ENCODE peak calls at places on chromosomes 1 and 21, in eight cellular contexts. V, N, P, O, K, R, J and A are unnamed samples.
A peak's percentile ranks its signal among the peaks of the same experiment; 100 is the strongest.

GRCh38 chr1:236724049-236724448 is 37.8 kb downstream of the ACTN2 start:
- DNase-seq in O (no peak), R (no peak), P (no peak), N (no peak), V (no peak), K (no peak), J (no peak), A (no peak)

GRCh38 chr1:245345191-245345884 is 190.6 kb downstream of the KIF26B start:
- DNase-seq in P (no peak), J (no peak), N (no peak), V (no peak), R (peak; percentile 39), K (no peak), O (no peak), A (no peak)

GRCh38 chr1:163928080-163928479 is 606.3 kb downstream of the NUF2 start:
- DNase-seq in J (no peak), O (no peak), R (no peak), P (peak; percentile 24), N (no peak), V (no peak), K (no peak), A (no peak)

GRCh38 chr1:224779491-224780020 is 149.9 kb upstream of the DNAH14 start:
- DNase-seq in R (no peak), V (no peak), O (no peak), K (no peak), N (no peak), P (no peak), J (no peak), A (no peak)

GRCh38 chr1:215083408-215083961 is 948 bp downstream of the KCNK2 start:
- DNase-seq in V (peak; percentile 51), J (no peak), R (peak; percentile 64), O (peak; percentile 59), K (no peak), P (no peak), N (no peak), A (no peak)

GRCh38 chr1:38991638-38992449 is 768 bp downstream of the AKIRIN1 start:
- DNase-seq in V (no peak), J (no peak), N (peak; percentile 23), R (peak; percentile 74), K (peak; percentile 71), P (no peak), O (peak; percentile 60), A (peak; percentile 28)

GRCh38 chr1:108947871-108948525 is 15.3 kb downstream of the CLCC1 start:
- DNase-seq in N (no peak), O (no peak), K (no peak), P (no peak), V (no peak), R (no peak), J (no peak), A (no peak)

GRCh38 chr1:203481186-203481585 is 5.6 kb downstream of the PRELP start:
- DNase-seq in O (no peak), V (no peak), P (no peak), K (no peak), N (no peak), J (no peak), R (no peak), A (no peak)

GRCh38 chr1:94807742-94808491 is 12.2 kb upstream of the SLC44A3 start:
- DNase-seq in R (no peak), N (peak; percentile 57), K (no peak), O (no peak), P (no peak), J (no peak), V (no peak), A (no peak)

GRCh38 chr1:215055281-215055935 is 27.1 kb upstream of the KCNK2 start:
- DNase-seq in K (no peak), O (no peak), R (no peak), N (no peak), J (no peak), P (no peak), V (no peak), A (no peak)

GRCh38 chr1:61198554-61198953 is 116.2 kb downstream of the NFIA start:
- DNase-seq in J (no peak), R (no peak), K (no peak), N (no peak), O (no peak), V (no peak), P (no peak), A (no peak)

GRCh38 chr1:31227891-31228290 is 11.8 kb downstream of the NKAIN1 start:
- DNase-seq in R (no peak), N (no peak), V (no peak), K (no peak), P (peak; percentile 42), O (peak; percentile 61), J (no peak), A (no peak)

GRCh38 chr1:204623365-204623893 is 62.1 kb downstream of the LRRN2 start:
- DNase-seq in O (peak; percentile 19), R (no peak), K (no peak), P (no peak), V (no peak), J (no peak), N (peak; percentile 61), A (no peak)

GRCh38 chr21:27067226-27067625 is 100.3 kb upstream of the ADAMTS5 start:
- DNase-seq in J (no peak), R (no peak), P (no peak), N (no peak), V (no peak), K (no peak), O (no peak), A (no peak)

GRCh38 chr1:200896571-200897187 is 2.0 kb downstream of the INAVA start:
- DNase-seq in K (no peak), R (no peak), J (no peak), O (no peak), V (peak; percentile 81), P (no peak), N (peak; percentile 90), A (no peak)

GRCh38 chr21:20661745-20662470 is 336.3 kb upstream of the NCAM2 start:
- DNase-seq in R (no peak), O (no peak), K (no peak), V (no peak), N (no peak), P (no peak), J (no peak), A (no peak)

GRCh38 chr1:62131093-62131725 is 63.4 kb upstream of the L1TD1 start:
- DNase-seq in K (no peak), O (peak; percentile 50), J (no peak), N (peak; percentile 18), V (no peak), P (no peak), R (no peak), A (no peak)

GRCh38 chr1:42403880-42404400 is 23.3 kb downstream of the RIMKLA start:
- DNase-seq in P (no peak), J (no peak), R (no peak), N (no peak), K (no peak), V (no peak), O (no peak), A (no peak)

GRCh38 chr1:89855413-89856123 is 34.7 kb downstream of the LRRC8D start:
- DNase-seq in N (peak; percentile 41), V (no peak), R (no peak), O (no peak), J (no peak), P (no peak), K (no peak), A (no peak)

GRCh38 chr1:159092398-159092760 is 15.8 kb upstream of the AIM2 start:
- DNase-seq in P (no peak), V (no peak), K (no peak), N (no peak), O (no peak), R (no peak), J (no peak), A (no peak)

GRCh38 chr1:185464788-185465187 is 147.7 kb upstream of the IVNS1ABP start:
- DNase-seq in J (no peak), N (no peak), K (no peak), O (no peak), P (no peak), R (no peak), V (no peak), A (no peak)

GRCh38 chr1:110928904-110929303 is 34.8 kb downstream of the LRIF1 start:
- DNase-seq in K (no peak), J (no peak), P (no peak), O (no peak), R (no peak), V (no peak), N (no peak), A (no peak)

GRCh38 chr21:14869984-14870840 is 194.6 kb downstream of the NRIP1 start:
- DNase-seq in R (no peak), N (no peak), K (no peak), O (no peak), V (no peak), J (no peak), P (no peak), A (no peak)

GRCh38 chr1:21290546-21290944 is 282 bp upstream of the ECE1 start:
- DNase-seq in J (no peak), K (no peak), N (no peak), V (no peak), O (no peak), R (no peak), P (no peak), A (no peak)

GRCh38 chr1:21592086-21592865 is 76.9 kb downstream of the RAP1GAP start:
- DNase-seq in V (no peak), R (no peak), K (no peak), P (no peak), N (no peak), J (no peak), O (no peak), A (no peak)

GRCh38 chr21:22154579-22155274 is 1156.5 kb downstream of the NCAM2 start:
- DNase-seq in O (no peak), P (no peak), J (no peak), V (no peak), N (no peak), K (no peak), R (no peak), A (no peak)

GRCh38 chr1:91736999-91737615 is 148.8 kb downstream of the TGFBR3 start:
- DNase-seq in J (peak; percentile 82), K (no peak), O (peak; percentile 6), R (no peak), P (no peak), N (peak; percentile 39), V (no peak), A (no peak)